ENCODE peak calls at places on chromosomes 16 and 17, in four cellular contexts. L, M, D and O are unnamed samples.

GRCh38 chr16:71542377-71542776 is 16.2 kb downstream of the CHST4 start:
- DNase-seq in L (peak; percentile 58), D (peak; percentile 89), M (peak; percentile 63), O (peak; percentile 58)

GRCh38 chr17:4074831-4075495 is 67.9 kb downstream of the ZZEF1 start:
- DNase-seq in M (peak; percentile 46), L (peak; percentile 56), D (no peak), O (peak; percentile 55)

GRCh38 chr17:11935734-11936406 is 61.4 kb downstream of the ZNF18 start:
- DNase-seq in D (peak; percentile 89), L (no peak), M (peak; percentile 60), O (peak; percentile 30)

GRCh38 chr16:81784042-81784785 is 5.1 kb downstream of the PLCG2 start:
- DNase-seq in L (no peak), M (no peak), D (no peak), O (no peak)

GRCh38 chr16:14564881-14565687 is 65.0 kb downstream of the PARN start:
- DNase-seq in L (no peak), D (no peak), M (peak; percentile 34), O (no peak)

GRCh38 chr17:14815079-14815478 is 450.0 kb downstream of the PMP22 start:
- DNase-seq in D (no peak), M (no peak), L (no peak), O (no peak)

GRCh38 chr17:79918581-79919163 is 79.4 kb upstream of the CBX4 start:
- DNase-seq in D (no peak), M (no peak), L (no peak), O (no peak)

GRCh38 chr17:34827008-34827407 is 134.3 kb downstream of the CCT6B start:
- DNase-seq in M (no peak), L (no peak), D (no peak), O (no peak)

GRCh38 chr17:49515196-49515770 is 20.2 kb downstream of the NGFR start:
- DNase-seq in D (peak; percentile 70), M (peak; percentile 79), L (peak; percentile 49), O (peak; percentile 77)

GRCh38 chr16:72836985-72837384 is 210.9 kb downstream of the ZFHX3 start:
- DNase-seq in D (no peak), L (no peak), M (peak; percentile 34), O (no peak)
- TF ChIP-seq PHF8 in D (no peak), L (no peak), M (no peak), O (no peak)

DNA sequence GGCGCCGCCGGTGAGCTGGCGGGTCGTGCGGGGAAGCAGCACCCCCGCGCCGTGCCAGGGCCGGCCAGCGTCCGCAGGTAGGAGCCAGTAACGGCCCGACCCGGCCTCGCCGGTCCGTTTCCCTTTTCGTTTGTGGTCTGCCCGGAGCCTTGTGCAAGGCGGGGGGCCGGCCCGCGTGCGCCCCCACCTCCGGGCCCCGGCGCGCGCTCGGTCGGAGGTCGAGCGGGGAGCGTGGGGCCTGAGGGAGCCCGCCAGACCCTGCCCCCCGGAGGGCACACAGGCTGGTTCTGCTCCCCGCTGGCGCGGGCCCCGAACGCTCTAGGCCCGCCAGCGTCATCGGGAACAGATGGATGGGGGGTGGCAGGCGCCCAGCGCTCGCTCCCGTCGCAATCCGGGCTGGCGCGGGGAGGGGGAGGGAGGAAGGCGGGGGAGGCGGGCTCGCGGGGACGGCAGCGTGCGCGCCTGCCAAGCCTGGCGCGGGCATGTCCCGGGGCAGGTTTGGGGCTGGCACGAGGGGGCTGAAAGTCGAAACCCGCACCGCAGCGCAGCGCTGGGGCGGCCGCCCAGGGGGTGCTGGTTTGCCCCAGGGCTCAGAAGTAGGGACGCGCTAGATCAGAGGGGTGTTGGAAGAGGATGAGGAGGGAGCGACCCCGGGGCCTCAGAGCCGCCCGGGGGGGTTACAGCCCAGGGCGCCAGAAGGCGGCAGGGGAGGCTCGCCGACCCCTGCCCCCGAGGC is 1.5 kb upstream of the GSE1 start:
- DNase-seq in M (peak; percentile 67), D (peak; percentile 80), L (peak; percentile 75), O (peak; percentile 78)
- TF ChIP-seq PHF8 in M (peak; percentile 52), D (peak; percentile 14), L (peak; percentile 73), O (peak; percentile 46)

GRCh38 chr16:75580-76501 is 2.2 kb upstream of the MPG start:
- DNase-seq in D (no peak), L (no peak), M (peak; percentile 82), O (peak; percentile 54)

GRCh38 chr16:78444-79145 is 570 bp downstream of the MPG start:
- DNase-seq in L (peak; percentile 43), D (no peak), M (no peak), O (no peak)

GRCh38 chr16:76535-77272 is 1.3 kb upstream of the MPG start:
- DNase-seq in L (peak; percentile 48), M (peak; percentile 66), D (no peak), O (peak; percentile 85)

GRCh38 chr16:77807-78443 is at the start of gene MPG:
- DNase-seq in M (peak; percentile 60), L (peak; percentile 98), D (peak; percentile 87), O (peak; percentile 99)

DNA sequence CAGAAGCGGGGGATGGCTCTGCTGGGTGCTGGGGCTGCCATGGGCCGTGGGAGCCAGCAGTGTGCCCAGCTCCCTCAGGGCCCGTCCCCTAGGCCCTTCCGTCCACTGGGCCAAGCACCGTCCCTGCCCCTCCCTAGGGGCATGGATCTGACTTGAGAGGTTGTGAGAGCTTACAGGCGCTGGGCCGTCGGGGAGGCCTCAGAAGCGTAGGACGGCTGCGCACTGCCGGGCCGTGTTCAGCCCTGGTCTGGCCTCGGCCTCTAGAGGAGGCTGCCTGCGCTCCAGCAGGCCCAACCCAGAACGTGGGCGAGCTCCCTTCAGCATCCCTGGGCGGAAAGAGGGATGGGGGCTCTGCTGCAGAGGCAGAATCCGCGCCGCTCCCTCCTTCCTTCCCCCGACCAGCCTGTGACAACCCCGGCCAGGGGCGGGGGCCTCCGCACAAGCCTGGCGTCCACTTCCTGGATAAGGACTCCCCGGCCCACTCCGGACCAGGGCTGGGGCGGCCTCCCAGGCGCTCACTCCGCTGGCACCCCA is 685 bp upstream of the MPG start:
- DNase-seq in L (peak; percentile 59), M (peak; percentile 29), D (peak; percentile 78), O (no peak)
- TF ChIP-seq PHF8 in L (no peak), M (peak; percentile 44), D (no peak), O (no peak)

GRCh38 chr17:39848600-39848999 is 15.5 kb downstream of the IKZF3 start:
- DNase-seq in M (no peak), L (no peak), D (no peak), O (no peak)

GRCh38 chr17:39841202-39841601 is 22.9 kb downstream of the IKZF3 start:
- DNase-seq in D (no peak), M (no peak), L (no peak), O (no peak)

GRCh38 chr17:39846205-39846604 is 17.9 kb downstream of the IKZF3 start:
- DNase-seq in D (no peak), M (no peak), L (no peak), O (no peak)

GRCh38 chr17:39845052-39845976 is 18.8 kb downstream of the IKZF3 start:
- DNase-seq in D (no peak), M (no peak), L (no peak), O (no peak)
- TF ChIP-seq PHF8 in D (no peak), M (no peak), L (no peak), O (no peak)

GRCh38 chr16:8885674-8886592 is 3.8 kb downstream of the LITAFD start:
- DNase-seq in M (peak; percentile 46), L (no peak), D (no peak), O (no peak)
- TF ChIP-seq PHF8 in M (no peak), L (no peak), D (no peak), O (no peak)

GRCh38 chr16:61391835-61392234 is 644.4 kb downstream of the CDH8 start:
- DNase-seq in D (no peak), M (no peak), L (no peak), O (no peak)
- TF ChIP-seq PHF8 in D (no peak), M (no peak), L (no peak), O (no peak)

DNA sequence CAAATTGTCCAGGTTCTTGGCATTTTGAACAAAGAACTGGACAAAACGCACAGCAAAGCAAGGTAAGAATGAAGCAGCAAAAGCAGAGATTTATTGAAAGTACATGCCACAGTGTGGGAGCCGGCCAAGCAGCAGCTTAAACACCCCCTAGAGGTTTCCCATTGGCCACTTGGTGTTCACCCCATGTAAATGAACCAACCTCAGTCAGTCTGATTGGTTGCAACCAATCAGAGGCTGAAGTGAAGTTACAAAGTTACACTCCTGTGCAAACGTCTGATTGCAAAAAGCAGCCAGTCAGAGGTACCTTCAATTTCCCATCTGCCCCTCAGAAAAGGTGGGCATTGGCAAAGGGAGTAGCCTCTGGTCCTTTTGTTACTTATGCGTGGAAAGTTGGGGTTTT is 8.8 kb upstream of the ZNF263 start:
- DNase-seq in D (no peak), M (peak; percentile 91), L (no peak), O (peak; percentile 45)
- TF ChIP-seq PHF8 in D (no peak), M (no peak), L (no peak), O (no peak)

DNA sequence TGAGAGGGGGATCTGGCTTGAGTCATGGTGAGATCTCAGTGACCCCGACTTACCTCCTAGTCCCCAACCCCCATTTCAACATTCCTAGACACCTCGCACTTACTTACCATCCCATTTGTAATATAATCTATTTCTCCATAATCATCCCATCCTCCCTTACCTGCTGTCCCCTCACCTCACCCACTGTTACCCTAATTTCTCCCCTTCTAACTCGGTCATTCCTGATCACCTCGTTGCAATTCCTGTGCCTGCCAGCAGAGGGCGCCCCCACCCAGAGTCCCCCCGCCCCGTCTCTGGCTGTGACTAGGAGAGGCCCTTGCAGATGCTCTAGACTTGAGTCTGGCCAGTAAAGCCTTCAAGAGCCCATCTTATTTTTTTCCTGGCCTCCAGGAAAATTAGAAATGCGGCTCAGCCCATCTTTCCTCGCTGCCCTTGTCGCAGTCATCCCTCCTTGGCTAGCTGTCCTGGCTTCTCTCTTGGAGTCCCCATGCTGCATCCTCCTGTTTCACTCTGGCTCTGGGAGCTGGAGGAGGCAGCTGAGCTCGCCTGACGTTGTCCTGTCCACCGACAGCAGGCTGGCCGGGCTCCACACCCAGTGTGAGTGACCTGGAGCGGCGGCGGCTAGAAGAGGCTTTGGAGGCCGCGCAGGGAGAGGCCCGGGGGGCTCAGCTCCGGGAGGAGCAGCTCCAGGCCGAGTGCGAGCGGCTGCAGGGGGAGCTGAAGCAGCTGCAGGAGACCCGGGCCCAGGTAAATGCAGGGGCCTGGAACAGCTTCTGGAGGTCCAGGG is 5.0 kb downstream of the TBKBP1 start:
- DNase-seq in D (peak; percentile 92), L (peak; percentile 97), M (no peak), O (peak; percentile 86)
- TF ChIP-seq PHF8 in D (no peak), L (no peak), M (no peak), O (no peak)

DNA sequence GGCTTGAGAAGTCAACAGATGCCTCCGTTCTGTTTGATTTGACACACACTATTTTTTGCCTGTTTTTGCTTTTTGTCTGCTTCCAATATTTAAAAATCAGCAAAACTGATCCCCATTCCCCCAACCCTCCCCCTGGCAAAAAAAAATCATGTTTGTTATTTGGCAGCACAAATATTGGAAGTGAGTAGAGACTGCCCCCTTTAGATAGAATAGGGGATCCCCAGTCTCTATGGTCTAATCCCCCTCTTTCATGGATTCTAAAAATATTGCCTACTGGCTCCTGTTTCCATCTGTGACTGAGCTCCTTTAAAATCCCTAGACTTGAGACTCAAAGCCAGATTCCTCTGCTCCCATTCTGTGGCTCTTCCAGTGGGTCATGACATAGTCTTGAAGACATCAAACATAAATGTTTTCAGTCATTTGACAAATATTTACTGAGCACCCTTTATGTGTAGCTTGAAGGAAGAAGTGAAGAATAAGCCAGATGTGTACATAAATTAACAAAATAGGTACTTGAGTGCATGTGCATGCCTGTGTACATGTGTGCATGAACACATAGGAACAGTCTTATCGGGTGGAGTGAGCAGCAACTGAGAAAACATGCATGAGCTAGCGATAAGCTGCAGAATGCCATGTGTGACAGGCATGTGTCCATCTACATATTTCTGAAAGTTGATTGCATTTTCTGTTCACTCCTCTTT is 101.2 kb downstream of the SALL1 start:
- DNase-seq in L (no peak), D (no peak), M (no peak), O (peak; percentile 20)
- TF ChIP-seq PHF8 in L (no peak), D (no peak), M (no peak), O (no peak)